ENCODE peak calls at places on chromosome 9, in eight cellular contexts. Q is fibroblast of lung, K is mammary epithelial cell, M is MM.1S, G is GM23338, C is IMR-90, Y is PC-9, T is OCI-LY7. I is an unnamed sample.

GRCh38 chr9:4293293-4293931 is 6.5 kb downstream of the GLIS3 start:
- DNase-seq in Q (peak; percentile 96), K (peak; percentile 93), M (no peak), G (no peak), C (peak; percentile 97), Y (peak; percentile 87), T (no peak), I (peak; percentile 81)

GRCh38 chr9:112369817-112370216 is 10.1 kb upstream of the HSDL2 start:
- DNase-seq in Q (no peak), K (no peak), M (no peak), G (no peak), C (no peak), Y (no peak), T (no peak), I (no peak)

GRCh38 chr9:14437336-14438231 is 123.6 kb upstream of the NFIB start:
- DNase-seq in Q (no peak), K (no peak), M (no peak), G (no peak), C (no peak), Y (no peak), T (no peak), I (no peak)

GRCh38 chr9:105126233-105126632 is 118.2 kb upstream of the SLC44A1 start:
- DNase-seq in Q (no peak), K (no peak), M (no peak), G (no peak), C (peak; percentile 24), Y (no peak), T (no peak), I (no peak)

GRCh38 chr9:36632892-36633291 is 60.2 kb downstream of the MELK start:
- DNase-seq in Q (peak; percentile 61), K (peak; percentile 12), M (peak; percentile 24), G (peak; percentile 58), C (peak; percentile 51), Y (no peak), T (peak; percentile 50), I (peak; percentile 28)

GRCh38 chr9:120619751-120620655 is 40.0 kb upstream of the CDK5RAP2 start:
- DNase-seq in Q (peak; percentile 82), K (peak; percentile 55), M (peak; percentile 61), G (peak; percentile 84), C (peak; percentile 74), Y (peak; percentile 49), T (peak; percentile 69), I (peak; percentile 75)

GRCh38 chr9:85941966-85942912 is 1.3 kb downstream of the NAA35 start:
- DNase-seq in Q (peak; percentile 11), K (peak; percentile 11), M (peak; percentile 9), G (no peak), C (no peak), Y (no peak), T (no peak), I (no peak)

GRCh38 chr9:113501821-113502220 is 38.3 kb downstream of the RGS3 start:
- DNase-seq in Q (no peak), K (no peak), M (no peak), G (no peak), C (no peak), Y (no peak), T (no peak), I (no peak)

GRCh38 chr9:7154650-7155049 is 396.9 kb downstream of the KDM4C start:
- DNase-seq in Q (no peak), K (no peak), M (no peak), G (no peak), C (no peak), Y (no peak), T (no peak), I (no peak)
- H2AFZ ChIP-seq in Q (no peak overlapping the region), K (no peak overlapping the region), M (no peak overlapping the region), G (no peak overlapping the region), C (no peak overlapping the region), Y (no peak overlapping the region), T (no peak overlapping the region), I (no peak overlapping the region)

GRCh38 chr9:137726764-137727163 is 108.0 kb downstream of the EHMT1 start:
- DNase-seq in Q (no peak), K (no peak), M (no peak), G (no peak), C (no peak), Y (no peak), T (no peak), I (no peak)

GRCh38 chr9:137725598-137725997 is 106.8 kb downstream of the EHMT1 start:
- DNase-seq in Q (no peak), K (no peak), M (no peak), G (no peak), C (no peak), Y (no peak), T (no peak), I (no peak)

GRCh38 chr9:137731216-137731946 is 112.6 kb downstream of the EHMT1 start:
- DNase-seq in Q (no peak), K (no peak), M (no peak), G (no peak), C (no peak), Y (no peak), T (no peak), I (no peak)

GRCh38 chr9:137727716-137728115 is 108.9 kb downstream of the EHMT1 start:
- DNase-seq in Q (no peak), K (no peak), M (no peak), G (no peak), C (no peak), Y (no peak), T (no peak), I (no peak)

GRCh38 chr9:137728444-137729311 is 109.9 kb downstream of the EHMT1 start:
- DNase-seq in Q (no peak), K (no peak), M (no peak), G (no peak), C (peak; percentile 19), Y (no peak), T (no peak), I (no peak)
- H3K36me3 ChIP-seq in Q (peaks cover 7% of the 10 kb centered on the region), K (peaks cover 4% of the 10 kb centered on the region), M (no peaks in the 10 kb centered on the region), G (peaks cover 19% of the 10 kb centered on the region), C (peaks cover 42% of the 10 kb centered on the region), Y (peaks cover 21% of the 10 kb centered on the region), T (peaks cover 100% of the 10 kb centered on the region), I (peaks cover 28% of the 10 kb centered on the region)

GRCh38 chr9:124511426-124511840 is 4.2 kb upstream of the NR5A1 start:
- DNase-seq in Q (no peak), K (no peak), M (no peak), G (peak; percentile 70), C (no peak), Y (no peak), T (no peak), I (no peak)
- H2AFZ ChIP-seq in Q (no peak overlapping the region), K (no peak overlapping the region), M (no peak overlapping the region), G (peak overlapping the region; percentile 95), C (no peak overlapping the region), Y (no peak overlapping the region), T (no peak overlapping the region), I (no peak overlapping the region)

GRCh38 chr9:129509508-129509907 is 111.4 kb downstream of the C9orf50 start:
- DNase-seq in Q (peak; percentile 95), K (peak; percentile 56), M (no peak), G (no peak), C (peak; percentile 98), Y (peak; percentile 58), T (no peak), I (peak; percentile 64)
- H3K36me3 ChIP-seq in Q (no peaks in the 10 kb centered on the region), K (no peaks in the 10 kb centered on the region), M (no peaks in the 10 kb centered on the region), G (no peaks in the 10 kb centered on the region), C (no peaks in the 10 kb centered on the region), Y (no peaks in the 10 kb centered on the region), T (no peaks in the 10 kb centered on the region), I (no peaks in the 10 kb centered on the region)

GRCh38 chr9:21866302-21866701 is 63.9 kb downstream of the MTAP start:
- DNase-seq in Q (no peak), K (no peak), M (no peak), G (no peak), C (no peak), Y (no peak), T (no peak), I (no peak)

GRCh38 chr9:21862871-21863270 is 60.4 kb downstream of the MTAP start:
- DNase-seq in Q (no peak), K (no peak), M (no peak), G (no peak), C (no peak), Y (no peak), T (no peak), I (no peak)

GRCh38 chr9:21864505-21864904 is 62.1 kb downstream of the MTAP start:
- DNase-seq in Q (no peak), K (no peak), M (no peak), G (no peak), C (no peak), Y (no peak), T (no peak), I (no peak)
- H2AFZ ChIP-seq in Q (no peak overlapping the region), K (no peak overlapping the region), M (no peak overlapping the region), G (no peak overlapping the region), C (no peak overlapping the region), Y (no peak overlapping the region), T (no peak overlapping the region), I (no peak overlapping the region)

GRCh38 chr9:78325343-78325742 is 28.4 kb downstream of the PSAT1 start:
- DNase-seq in Q (peak; percentile 42), K (no peak), M (no peak), G (no peak), C (peak; percentile 27), Y (no peak), T (no peak), I (no peak)
- H3K36me3 ChIP-seq in Q (no peaks in the 10 kb centered on the region), K (peaks cover 17% of the 10 kb centered on the region), M (peaks cover 10% of the 10 kb centered on the region), G (peaks cover 61% of the 10 kb centered on the region), C (peaks cover 30% of the 10 kb centered on the region), Y (peaks cover 63% of the 10 kb centered on the region), T (peaks cover 90% of the 10 kb centered on the region), I (peaks cover 6% of the 10 kb centered on the region)

GRCh38 chr9:117549444-117549843 is 134.6 kb upstream of the ASTN2 start:
- DNase-seq in Q (no peak), K (no peak), M (no peak), G (peak; percentile 72), C (no peak), Y (no peak), T (no peak), I (no peak)
- H2AFZ ChIP-seq in Q (no peak overlapping the region), K (no peak overlapping the region), M (no peak overlapping the region), G (no peak overlapping the region), C (no peak overlapping the region), Y (no peak overlapping the region), T (no peak overlapping the region), I (no peak overlapping the region)

GRCh38 chr9:127809562-127810377 is 7.1 kb downstream of the FPGS start:
- DNase-seq in Q (no peak), K (peak; percentile 50), M (no peak), G (peak; percentile 87), C (no peak), Y (no peak), T (peak; percentile 68), I (no peak)

GRCh38 chr9:127812936-127813675 is 10.4 kb downstream of the FPGS start:
- DNase-seq in Q (no peak), K (no peak), M (no peak), G (no peak), C (no peak), Y (no peak), T (no peak), I (no peak)

GRCh38 chr9:127813739-127814226 is 11.1 kb downstream of the FPGS start:
- DNase-seq in Q (no peak), K (no peak), M (no peak), G (no peak), C (no peak), Y (no peak), T (no peak), I (no peak)

GRCh38 chr9:127810378-127811187 is 7.9 kb downstream of the FPGS start:
- DNase-seq in Q (no peak), K (no peak), M (no peak), G (no peak), C (no peak), Y (no peak), T (no peak), I (no peak)

GRCh38 chr9:127812009-127812408 is 9.3 kb downstream of the FPGS start:
- DNase-seq in Q (no peak), K (no peak), M (no peak), G (no peak), C (no peak), Y (no peak), T (no peak), I (no peak)
- H3K36me3 ChIP-seq in Q (peaks cover 42% of the 10 kb centered on the region), K (peaks cover 18% of the 10 kb centered on the region), M (no peaks in the 10 kb centered on the region), G (peaks cover 8% of the 10 kb centered on the region), C (peaks cover 77% of the 10 kb centered on the region), Y (peaks cover 26% of the 10 kb centered on the region), T (peaks cover 81% of the 10 kb centered on the region), I (peaks cover 12% of the 10 kb centered on the region)